ENCODE peak calls at places on chromosome 6, in ten cellular contexts. One of them, this sample, is unnamed.

GRCh38 chr6:38264605-38265004 is 375.1 kb downstream of the BTBD9 start:
- DNase-seq in WERI-Rb-1: no peak
- DNase-seq in left lung: no peak
- DNase-seq in CD8-positive, alpha-beta T cell: no peak
- DNase-seq in mammary epithelial cell: no peak
- DNase-seq in NCI-H2081: no peak
- DNase-seq in HS-5: no peak
- DNase-seq in effector CD8-positive, alpha-beta T cell: no peak
- DNase-seq in prostate gland: no peak
- DNase-seq in NCI-H82: no peak
- DNase-seq in this sample: no peak

GRCh38 chr6:3793545-3793944 is 42.0 kb upstream of the PXDC1 start:
- DNase-seq in WERI-Rb-1: no peak
- DNase-seq in left lung: no peak
- DNase-seq in CD8-positive, alpha-beta T cell: no peak
- DNase-seq in mammary epithelial cell: no peak
- DNase-seq in NCI-H2081: no peak
- DNase-seq in HS-5: no peak
- DNase-seq in effector CD8-positive, alpha-beta T cell: no peak
- DNase-seq in prostate gland: no peak
- DNase-seq in NCI-H82: no peak
- DNase-seq in this sample: no peak

GRCh38 chr6:90846824-90847223 is 260.0 kb upstream of the MAP3K7 start:
- DNase-seq in WERI-Rb-1: no peak
- DNase-seq in left lung: no peak
- DNase-seq in CD8-positive, alpha-beta T cell: no peak
- DNase-seq in mammary epithelial cell: peak; percentile 78
- DNase-seq in NCI-H2081: no peak
- DNase-seq in HS-5: no peak
- DNase-seq in effector CD8-positive, alpha-beta T cell: no peak
- DNase-seq in prostate gland: no peak
- DNase-seq in NCI-H82: peak; percentile 1
- DNase-seq in this sample: no peak

GRCh38 chr6:36375644-36376155 is 11.8 kb downstream of the ETV7 start:
- DNase-seq in WERI-Rb-1: no peak
- DNase-seq in left lung: no peak
- DNase-seq in CD8-positive, alpha-beta T cell: no peak
- DNase-seq in mammary epithelial cell: no peak
- DNase-seq in NCI-H2081: no peak
- DNase-seq in HS-5: no peak
- DNase-seq in effector CD8-positive, alpha-beta T cell: no peak
- DNase-seq in prostate gland: no peak
- DNase-seq in NCI-H82: no peak
- DNase-seq in this sample: no peak

GRCh38 chr6:42441059-42441471 is 10.7 kb downstream of the TRERF1 start:
- DNase-seq in WERI-Rb-1: peak; percentile 2
- DNase-seq in left lung: no peak
- DNase-seq in CD8-positive, alpha-beta T cell: no peak
- DNase-seq in mammary epithelial cell: no peak
- DNase-seq in NCI-H2081: no peak
- DNase-seq in HS-5: no peak
- DNase-seq in effector CD8-positive, alpha-beta T cell: no peak
- DNase-seq in prostate gland: no peak
- DNase-seq in NCI-H82: no peak
- DNase-seq in this sample: no peak

GRCh38 chr6:125888989-125889656 is 67.4 kb upstream of the HINT3 start:
- DNase-seq in WERI-Rb-1: no peak
- DNase-seq in left lung: no peak
- DNase-seq in CD8-positive, alpha-beta T cell: peak; percentile 15
- DNase-seq in mammary epithelial cell: peak; percentile 54
- DNase-seq in NCI-H2081: no peak
- DNase-seq in HS-5: no peak
- DNase-seq in effector CD8-positive, alpha-beta T cell: no peak
- DNase-seq in prostate gland: no peak
- DNase-seq in NCI-H82: peak; percentile 56
- DNase-seq in this sample: no peak

GRCh38 chr6:126020305-126021050 is 34.1 kb downstream of the TRMT11 start:
- DNase-seq in WERI-Rb-1: no peak
- DNase-seq in left lung: no peak
- DNase-seq in CD8-positive, alpha-beta T cell: no peak
- DNase-seq in mammary epithelial cell: no peak
- DNase-seq in NCI-H2081: no peak
- DNase-seq in HS-5: no peak
- DNase-seq in effector CD8-positive, alpha-beta T cell: no peak
- DNase-seq in prostate gland: no peak
- DNase-seq in NCI-H82: no peak
- DNase-seq in this sample: no peak

GRCh38 chr6:13331516-13332348 is 3.4 kb upstream of the TBC1D7 start:
- DNase-seq in WERI-Rb-1: no peak
- DNase-seq in left lung: no peak
- DNase-seq in CD8-positive, alpha-beta T cell: no peak
- DNase-seq in mammary epithelial cell: peak; percentile 42
- DNase-seq in NCI-H2081: peak; percentile 31
- DNase-seq in HS-5: no peak
- DNase-seq in effector CD8-positive, alpha-beta T cell: no peak
- DNase-seq in prostate gland: peak; percentile 12
- DNase-seq in NCI-H82: peak; percentile 50
- DNase-seq in this sample: no peak

GRCh38 chr6:117346142-117346930 is 79.4 kb downstream of the ROS1 start:
- DNase-seq in WERI-Rb-1: no peak
- DNase-seq in left lung: no peak
- DNase-seq in CD8-positive, alpha-beta T cell: no peak
- DNase-seq in mammary epithelial cell: peak; percentile 9
- DNase-seq in NCI-H2081: peak; percentile 1
- DNase-seq in HS-5: peak; percentile 23
- DNase-seq in effector CD8-positive, alpha-beta T cell: no peak
- DNase-seq in prostate gland: no peak
- DNase-seq in NCI-H82: peak; percentile 31
- DNase-seq in this sample: no peak

GRCh38 chr6:3402310-3403243 is 54.3 kb downstream of the SLC22A23 start:
- DNase-seq in WERI-Rb-1: no peak
- DNase-seq in left lung: no peak
- DNase-seq in CD8-positive, alpha-beta T cell: no peak
- DNase-seq in mammary epithelial cell: peak; percentile 88
- DNase-seq in NCI-H2081: no peak
- DNase-seq in HS-5: no peak
- DNase-seq in effector CD8-positive, alpha-beta T cell: no peak
- DNase-seq in prostate gland: peak; percentile 50
- DNase-seq in NCI-H82: no peak
- DNase-seq in this sample: no peak

GRCh38 chr6:16758163-16758975 is 2.9 kb downstream of the ATXN1 start:
- DNase-seq in WERI-Rb-1: no peak
- DNase-seq in left lung: no peak
- DNase-seq in CD8-positive, alpha-beta T cell: peak; percentile 21
- DNase-seq in mammary epithelial cell: peak; percentile 9
- DNase-seq in NCI-H2081: peak; percentile 41
- DNase-seq in HS-5: no peak
- DNase-seq in effector CD8-positive, alpha-beta T cell: no peak
- DNase-seq in prostate gland: no peak
- DNase-seq in NCI-H82: peak; percentile 94
- DNase-seq in this sample: no peak

GRCh38 chr6:50822078-50822476 is 3.4 kb downstream of the TFAP2B start:
- DNase-seq in WERI-Rb-1: no peak
- DNase-seq in left lung: no peak
- DNase-seq in CD8-positive, alpha-beta T cell: no peak
- DNase-seq in mammary epithelial cell: peak; percentile 26
- DNase-seq in NCI-H2081: peak; percentile 32
- DNase-seq in HS-5: no peak
- DNase-seq in effector CD8-positive, alpha-beta T cell: no peak
- DNase-seq in prostate gland: no peak
- DNase-seq in NCI-H82: peak; percentile 4
- DNase-seq in this sample: no peak

GRCh38 chr6:110875548-110876169 is 1.1 kb downstream of the AMD1 start:
- DNase-seq in WERI-Rb-1: peak; percentile 57
- DNase-seq in left lung: peak; percentile 45
- DNase-seq in CD8-positive, alpha-beta T cell: peak; percentile 79
- DNase-seq in mammary epithelial cell: peak; percentile 47
- DNase-seq in NCI-H2081: peak; percentile 45
- DNase-seq in HS-5: no peak
- DNase-seq in effector CD8-positive, alpha-beta T cell: peak; percentile 64
- DNase-seq in prostate gland: peak; percentile 20
- DNase-seq in NCI-H82: peak; percentile 69
- DNase-seq in this sample: peak; percentile 86

GRCh38 chr6:34189806-34190503 is 44.1 kb upstream of the GRM4 start:
- DNase-seq in WERI-Rb-1: no peak
- DNase-seq in left lung: peak; percentile 44
- DNase-seq in CD8-positive, alpha-beta T cell: peak; percentile 66
- DNase-seq in mammary epithelial cell: no peak
- DNase-seq in NCI-H2081: no peak
- DNase-seq in HS-5: no peak
- DNase-seq in effector CD8-positive, alpha-beta T cell: peak; percentile 24
- DNase-seq in prostate gland: no peak
- DNase-seq in NCI-H82: no peak
- DNase-seq in this sample: peak; percentile 65

GRCh38 chr6:134666174-134666573 is 283.7 kb downstream of the ALDH8A1 start:
- DNase-seq in WERI-Rb-1: no peak
- DNase-seq in left lung: no peak
- DNase-seq in CD8-positive, alpha-beta T cell: no peak
- DNase-seq in mammary epithelial cell: no peak
- DNase-seq in NCI-H2081: no peak
- DNase-seq in HS-5: no peak
- DNase-seq in effector CD8-positive, alpha-beta T cell: no peak
- DNase-seq in prostate gland: no peak
- DNase-seq in NCI-H82: no peak
- DNase-seq in this sample: no peak

GRCh38 chr6:95091823-95092436 is 485.4 kb upstream of the MANEA start:
- DNase-seq in WERI-Rb-1: no peak
- DNase-seq in left lung: no peak
- DNase-seq in CD8-positive, alpha-beta T cell: no peak
- DNase-seq in mammary epithelial cell: peak; percentile 48
- DNase-seq in NCI-H2081: peak; percentile 88
- DNase-seq in HS-5: peak; percentile 56
- DNase-seq in effector CD8-positive, alpha-beta T cell: no peak
- DNase-seq in prostate gland: no peak
- DNase-seq in NCI-H82: peak; percentile 64
- DNase-seq in this sample: no peak

GRCh38 chr6:10465633-10466499 is 51.0 kb upstream of the TFAP2A start:
- DNase-seq in WERI-Rb-1: peak; percentile 88
- DNase-seq in left lung: no peak
- DNase-seq in CD8-positive, alpha-beta T cell: peak; percentile 9
- DNase-seq in mammary epithelial cell: peak; percentile 36
- DNase-seq in NCI-H2081: peak; percentile 30
- DNase-seq in HS-5: no peak
- DNase-seq in effector CD8-positive, alpha-beta T cell: no peak
- DNase-seq in prostate gland: no peak
- DNase-seq in NCI-H82: peak; percentile 82
- DNase-seq in this sample: no peak

GRCh38 chr6:37303891-37304503 is 46.1 kb upstream of the TMEM217 start:
- DNase-seq in WERI-Rb-1: peak; percentile 55
- DNase-seq in left lung: no peak
- DNase-seq in CD8-positive, alpha-beta T cell: no peak
- DNase-seq in mammary epithelial cell: peak; percentile 51
- DNase-seq in NCI-H2081: peak; percentile 21
- DNase-seq in HS-5: peak; percentile 15
- DNase-seq in effector CD8-positive, alpha-beta T cell: no peak
- DNase-seq in prostate gland: no peak
- DNase-seq in NCI-H82: peak; percentile 43
- DNase-seq in this sample: no peak

GRCh38 chr6:36815962-36816735 is 23.1 kb downstream of the CPNE5 start:
- DNase-seq in WERI-Rb-1: no peak
- DNase-seq in left lung: no peak
- DNase-seq in CD8-positive, alpha-beta T cell: no peak
- DNase-seq in mammary epithelial cell: no peak
- DNase-seq in NCI-H2081: no peak
- DNase-seq in HS-5: no peak
- DNase-seq in effector CD8-positive, alpha-beta T cell: no peak
- DNase-seq in prostate gland: no peak
- DNase-seq in NCI-H82: no peak
- DNase-seq in this sample: no peak

GRCh38 chr6:157194110-157194509 is 129.2 kb downstream of the TMEM242 start:
- DNase-seq in WERI-Rb-1: no peak
- DNase-seq in left lung: no peak
- DNase-seq in CD8-positive, alpha-beta T cell: no peak
- DNase-seq in mammary epithelial cell: no peak
- DNase-seq in NCI-H2081: no peak
- DNase-seq in HS-5: no peak
- DNase-seq in effector CD8-positive, alpha-beta T cell: no peak
- DNase-seq in prostate gland: no peak
- DNase-seq in NCI-H82: no peak
- DNase-seq in this sample: no peak

GRCh38 chr6:42453649-42454427 is 2.1 kb upstream of the TRERF1 start:
- DNase-seq in WERI-Rb-1: peak; percentile 74
- DNase-seq in left lung: peak; percentile 51
- DNase-seq in CD8-positive, alpha-beta T cell: no peak
- DNase-seq in mammary epithelial cell: peak; percentile 16
- DNase-seq in NCI-H2081: peak; percentile 44
- DNase-seq in HS-5: no peak
- DNase-seq in effector CD8-positive, alpha-beta T cell: no peak
- DNase-seq in prostate gland: peak; percentile 37
- DNase-seq in NCI-H82: peak; percentile 72
- DNase-seq in this sample: no peak

GRCh38 chr6:113842165-113842564 is 15.0 kb upstream of the MARCKS start:
- DNase-seq in WERI-Rb-1: no peak
- DNase-seq in left lung: no peak
- DNase-seq in CD8-positive, alpha-beta T cell: no peak
- DNase-seq in mammary epithelial cell: no peak
- DNase-seq in NCI-H2081: no peak
- DNase-seq in HS-5: peak; percentile 52
- DNase-seq in effector CD8-positive, alpha-beta T cell: no peak
- DNase-seq in prostate gland: no peak
- DNase-seq in NCI-H82: no peak
- DNase-seq in this sample: no peak

GRCh38 chr6:37679539-37680476 is 17.9 kb downstream of the MDGA1 start:
- DNase-seq in WERI-Rb-1: no peak
- DNase-seq in left lung: no peak
- DNase-seq in CD8-positive, alpha-beta T cell: no peak
- DNase-seq in mammary epithelial cell: no peak
- DNase-seq in NCI-H2081: no peak
- DNase-seq in HS-5: no peak
- DNase-seq in effector CD8-positive, alpha-beta T cell: no peak
- DNase-seq in prostate gland: no peak
- DNase-seq in NCI-H82: no peak
- DNase-seq in this sample: no peak

GRCh38 chr6:149405823-149406765 is 6.0 kb downstream of the SUMO4 start:
- DNase-seq in WERI-Rb-1: no peak
- DNase-seq in left lung: no peak
- DNase-seq in CD8-positive, alpha-beta T cell: no peak
- DNase-seq in mammary epithelial cell: peak; percentile 19
- DNase-seq in NCI-H2081: no peak
- DNase-seq in HS-5: peak; percentile 29
- DNase-seq in effector CD8-positive, alpha-beta T cell: no peak
- DNase-seq in prostate gland: no peak
- DNase-seq in NCI-H82: no peak
- DNase-seq in this sample: no peak

GRCh38 chr6:91781946-91782345 is 1195.1 kb upstream of the MAP3K7 start:
- DNase-seq in WERI-Rb-1: peak; percentile 57
- DNase-seq in left lung: no peak
- DNase-seq in CD8-positive, alpha-beta T cell: no peak
- DNase-seq in mammary epithelial cell: no peak
- DNase-seq in NCI-H2081: peak; percentile 73
- DNase-seq in HS-5: no peak
- DNase-seq in effector CD8-positive, alpha-beta T cell: no peak
- DNase-seq in prostate gland: no peak
- DNase-seq in NCI-H82: peak; percentile 71
- DNase-seq in this sample: no peak

GRCh38 chr6:18477301-18477941 is 90.3 kb downstream of the RNF144B start:
- DNase-seq in WERI-Rb-1: no peak
- DNase-seq in left lung: no peak
- DNase-seq in CD8-positive, alpha-beta T cell: no peak
- DNase-seq in mammary epithelial cell: no peak
- DNase-seq in NCI-H2081: no peak
- DNase-seq in HS-5: no peak
- DNase-seq in effector CD8-positive, alpha-beta T cell: no peak
- DNase-seq in prostate gland: no peak
- DNase-seq in NCI-H82: no peak
- DNase-seq in this sample: no peak